ENCODE peak calls at places on chromosome 11, in five cellular contexts. X is effector CD8-positive, alpha-beta T cell; K is mesothelial cell of epicardium; M is DMS153; U is RKO. I is an unnamed sample.

GRCh38 chr11:86459682-86460460 is 85.2 kb downstream of the CCDC81 start:
- DNase-seq in K (peak; percentile 47), U (peak; percentile 43), M (no peak), X (no peak), I (peak; percentile 85)

GRCh38 chr11:1291295-1292017 is 18.0 kb downstream of the TOLLIP start:
- DNase-seq in M (no peak), K (no peak), X (no peak), U (no peak), I (peak; percentile 65)

GRCh38 chr11:9091044-9091936 is at the start of gene SCUBE2:
- DNase-seq in M (no peak), U (no peak), X (no peak), K (no peak), I (no peak)

GRCh38 chr11:16456366-16456765 is 100.0 kb upstream of the SOX6 start:
- DNase-seq in M (no peak), X (no peak), K (no peak), U (no peak), I (no peak)

GRCh38 chr11:1760351-1761109 is 3.2 kb downstream of the CTSD start:
- DNase-seq in M (no peak), U (no peak), K (no peak), X (no peak), I (peak; percentile 97)

GRCh38 chr11:57496109-57496820 is 19.2 kb downstream of the SLC43A1 start:
- DNase-seq in M (no peak), U (no peak), X (no peak), K (no peak), I (no peak)

GRCh38 chr11:69707156-69707555 is 3.3 kb upstream of the FGF19 start:
- DNase-seq in U (no peak), M (no peak), K (no peak), X (no peak), I (no peak)

GRCh38 chr11:48083427-48083826 is 103.1 kb downstream of the PTPRJ start:
- DNase-seq in M (no peak), K (no peak), U (no peak), X (no peak), I (no peak)

GRCh38 chr11:63915961-63916836 is 765 bp downstream of the RCOR2 start:
- DNase-seq in M (no peak), U (peak; percentile 53), X (peak; percentile 7), K (no peak), I (no peak)

GRCh38 chr11:57349491-57350274 is 11.5 kb downstream of the P2RX3 start:
- DNase-seq in X (peak; percentile 50), M (no peak), U (peak; percentile 62), K (peak; percentile 86), I (peak; percentile 90)

GRCh38 chr11:15278129-15278528 is 163.4 kb downstream of the INSC start:
- DNase-seq in K (no peak), U (peak; percentile 24), X (no peak), M (no peak), I (no peak)